ENCODE peak calls at places on chromosomes 11 and 22, in six cellular contexts. One of them, this sample, is unnamed.

GRCh38 chr11:122727101-122727929 is 71.8 kb downstream of the UBASH3B start:
- DNase-seq in pancreas: no peak
- DNase-seq in fibroblast of lung: no peak
- DNase-seq in cardiac fibroblast: no peak
- DNase-seq in neural progenitor cell: peak
- DNase-seq in IMR-90: no peak
- DNase-seq in this sample: no peak

GRCh38 chr11:19789840-19790710 is 77.4 kb downstream of the NAV2 start:
- DNase-seq in neural progenitor cell: no peak
- DNase-seq in pancreas: no peak
- DNase-seq in IMR-90: peak
- DNase-seq in cardiac fibroblast: peak
- DNase-seq in fibroblast of lung: peak
- DNase-seq in this sample: no peak

GRCh38 chr11:128508785-128509518 is 78.4 kb downstream of the ETS1 start:
- DNase-seq in neural progenitor cell: no peak
- DNase-seq in pancreas: no peak
- DNase-seq in fibroblast of lung: peak
- DNase-seq in IMR-90: peak
- DNase-seq in cardiac fibroblast: no peak
- DNase-seq in this sample: peak

GRCh38 chr11:95833378-95833777 is 43.1 kb downstream of the CEP57 start:
- DNase-seq in neural progenitor cell: no peak
- DNase-seq in IMR-90: no peak
- DNase-seq in fibroblast of lung: no peak
- DNase-seq in pancreas: no peak
- DNase-seq in cardiac fibroblast: no peak
- DNase-seq in this sample: no peak

GRCh38 chr22:25008666-25009065 is 56.1 kb downstream of the KIAA1671 start:
- DNase-seq in neural progenitor cell: no peak
- DNase-seq in IMR-90: no peak
- DNase-seq in fibroblast of lung: no peak
- DNase-seq in pancreas: no peak
- DNase-seq in cardiac fibroblast: no peak
- DNase-seq in this sample: peak

GRCh38 chr11:130522284-130522961 is 74.0 kb downstream of the ADAMTS15 start:
- DNase-seq in cardiac fibroblast: peak
- DNase-seq in IMR-90: peak
- DNase-seq in neural progenitor cell: peak
- DNase-seq in fibroblast of lung: peak
- DNase-seq in pancreas: peak
- DNase-seq in this sample: peak

GRCh38 chr11:15185021-15185420 is 70.3 kb downstream of the INSC start:
- DNase-seq in pancreas: no peak
- DNase-seq in fibroblast of lung: no peak
- DNase-seq in cardiac fibroblast: no peak
- DNase-seq in neural progenitor cell: no peak
- DNase-seq in IMR-90: no peak
- DNase-seq in this sample: peak

GRCh38 chr22:50141891-50142363 is 28.6 kb upstream of the PANX2 start:
- DNase-seq in cardiac fibroblast: no peak
- DNase-seq in fibroblast of lung: no peak
- DNase-seq in pancreas: no peak
- DNase-seq in IMR-90: peak
- DNase-seq in neural progenitor cell: peak
- DNase-seq in this sample: no peak

GRCh38 chr11:72591785-72592490 is 82.3 kb downstream of the PDE2A start:
- DNase-seq in IMR-90: no peak
- DNase-seq in pancreas: peak
- DNase-seq in fibroblast of lung: no peak
- DNase-seq in neural progenitor cell: no peak
- DNase-seq in cardiac fibroblast: no peak
- DNase-seq in this sample: no peak

GRCh38 chr11:57504511-57504910 is 11.0 kb downstream of the SLC43A1 start:
- DNase-seq in cardiac fibroblast: no peak
- DNase-seq in IMR-90: no peak
- DNase-seq in fibroblast of lung: no peak
- DNase-seq in pancreas: no peak
- DNase-seq in neural progenitor cell: no peak
- DNase-seq in this sample: no peak

GRCh38 chr11:118883368-118884071 is at the start of gene CXCR5:
- DNase-seq in pancreas: no peak
- DNase-seq in fibroblast of lung: peak
- DNase-seq in IMR-90: peak
- DNase-seq in neural progenitor cell: no peak
- DNase-seq in cardiac fibroblast: no peak
- DNase-seq in this sample: no peak

GRCh38 chr11:119034813-119035212 is 4.1 kb upstream of the SLC37A4 start:
- DNase-seq in neural progenitor cell: no peak
- DNase-seq in IMR-90: no peak
- DNase-seq in pancreas: no peak
- DNase-seq in cardiac fibroblast: no peak
- DNase-seq in fibroblast of lung: no peak
- DNase-seq in this sample: no peak

GRCh38 chr22:43213962-43214361 is 27.0 kb upstream of the TTLL12 start:
- DNase-seq in pancreas: no peak
- DNase-seq in cardiac fibroblast: no peak
- DNase-seq in fibroblast of lung: no peak
- DNase-seq in IMR-90: no peak
- DNase-seq in neural progenitor cell: no peak
- DNase-seq in this sample: no peak

GRCh38 chr11:86214710-86215109 is 29.8 kb upstream of the EED start:
- DNase-seq in neural progenitor cell: no peak
- DNase-seq in IMR-90: no peak
- DNase-seq in pancreas: no peak
- DNase-seq in fibroblast of lung: no peak
- DNase-seq in cardiac fibroblast: no peak
- DNase-seq in this sample: peak

GRCh38 chr11:16881074-16881709 is 133.0 kb downstream of the PLEKHA7 start:
- DNase-seq in pancreas: peak
- DNase-seq in cardiac fibroblast: peak
- DNase-seq in IMR-90: peak
- DNase-seq in fibroblast of lung: peak
- DNase-seq in neural progenitor cell: peak
- DNase-seq in this sample: peak

GRCh38 chr11:44601471-44602370 is 36.3 kb downstream of the CD82 start:
- DNase-seq in fibroblast of lung: no peak
- DNase-seq in IMR-90: no peak
- DNase-seq in pancreas: no peak
- DNase-seq in neural progenitor cell: no peak
- DNase-seq in cardiac fibroblast: no peak
- DNase-seq in this sample: peak

GRCh38 chr11:71298761-71299181 is 46.4 kb upstream of the SHANK2 start:
- DNase-seq in neural progenitor cell: no peak
- DNase-seq in pancreas: no peak
- DNase-seq in IMR-90: no peak
- DNase-seq in cardiac fibroblast: no peak
- DNase-seq in fibroblast of lung: no peak
- DNase-seq in this sample: no peak

GRCh38 chr22:28023774-28024173 is 104.7 kb upstream of the PITPNB start:
- DNase-seq in pancreas: no peak
- DNase-seq in fibroblast of lung: no peak
- DNase-seq in IMR-90: no peak
- DNase-seq in neural progenitor cell: no peak
- DNase-seq in cardiac fibroblast: no peak
- DNase-seq in this sample: no peak

GRCh38 chr11:69808708-69809107 is 10.5 kb downstream of the FGF3 start:
- DNase-seq in cardiac fibroblast: peak
- DNase-seq in pancreas: no peak
- DNase-seq in neural progenitor cell: peak
- DNase-seq in IMR-90: peak
- DNase-seq in fibroblast of lung: peak
- DNase-seq in this sample: no peak

GRCh38 chr22:37545703-37546435 is 14.4 kb upstream of the CDC42EP1 start:
- DNase-seq in pancreas: peak
- DNase-seq in fibroblast of lung: peak
- DNase-seq in IMR-90: peak
- DNase-seq in cardiac fibroblast: peak
- DNase-seq in neural progenitor cell: peak
- DNase-seq in this sample: peak

GRCh38 chr11:117523680-117524079 is 196.0 kb downstream of the CEP164 start:
- DNase-seq in IMR-90: peak
- DNase-seq in cardiac fibroblast: no peak
- DNase-seq in pancreas: no peak
- DNase-seq in neural progenitor cell: no peak
- DNase-seq in fibroblast of lung: peak
- DNase-seq in this sample: peak

GRCh38 chr11:6876325-6876724 is at the start of gene OR10A4:
- DNase-seq in neural progenitor cell: no peak
- DNase-seq in fibroblast of lung: no peak
- DNase-seq in cardiac fibroblast: no peak
- DNase-seq in IMR-90: no peak
- DNase-seq in pancreas: no peak
- DNase-seq in this sample: no peak

GRCh38 chr22:33076368-33076767 is 18.2 kb upstream of the SYN3 start:
- DNase-seq in IMR-90: peak
- DNase-seq in neural progenitor cell: peak
- DNase-seq in fibroblast of lung: peak
- DNase-seq in cardiac fibroblast: no peak
- DNase-seq in pancreas: no peak
- DNase-seq in this sample: peak

GRCh38 chr11:22521226-22521625 is 104.4 kb downstream of the FANCF start:
- DNase-seq in cardiac fibroblast: peak
- DNase-seq in neural progenitor cell: no peak
- DNase-seq in fibroblast of lung: peak
- DNase-seq in IMR-90: peak
- DNase-seq in pancreas: no peak
- DNase-seq in this sample: peak

GRCh38 chr22:49291169-49291568 is 536.5 kb downstream of the BRD1 start:
- DNase-seq in neural progenitor cell: no peak
- DNase-seq in cardiac fibroblast: no peak
- DNase-seq in IMR-90: no peak
- DNase-seq in pancreas: no peak
- DNase-seq in fibroblast of lung: no peak
- DNase-seq in this sample: no peak

GRCh38 chr11:34358258-34358665 is 452 bp upstream of the ABTB2 start:
- DNase-seq in pancreas: peak
- DNase-seq in IMR-90: peak
- DNase-seq in neural progenitor cell: peak
- DNase-seq in fibroblast of lung: peak
- DNase-seq in cardiac fibroblast: peak
- DNase-seq in this sample: peak

GRCh38 chr11:122209619-122210377 is 93.8 kb upstream of the BLID start:
- DNase-seq in cardiac fibroblast: peak
- DNase-seq in pancreas: no peak
- DNase-seq in fibroblast of lung: peak
- DNase-seq in IMR-90: peak
- DNase-seq in neural progenitor cell: no peak
- DNase-seq in this sample: peak

GRCh38 chr22:47901911-47902310 is 1139.5 kb downstream of the TBC1D22A start:
- DNase-seq in neural progenitor cell: no peak
- DNase-seq in fibroblast of lung: no peak
- DNase-seq in pancreas: no peak
- DNase-seq in cardiac fibroblast: no peak
- DNase-seq in IMR-90: no peak
- DNase-seq in this sample: no peak

GRCh38 chr22:35649636-35650250 is 1.5 kb downstream of the APOL6 start:
- DNase-seq in neural progenitor cell: no peak
- DNase-seq in IMR-90: no peak
- DNase-seq in cardiac fibroblast: no peak
- DNase-seq in pancreas: no peak
- DNase-seq in fibroblast of lung: no peak
- DNase-seq in this sample: no peak

GRCh38 chr11:11535611-11536010 is 86.2 kb downstream of the GALNT18 start:
- DNase-seq in pancreas: no peak
- DNase-seq in IMR-90: no peak
- DNase-seq in neural progenitor cell: no peak
- DNase-seq in fibroblast of lung: no peak
- DNase-seq in cardiac fibroblast: no peak
- DNase-seq in this sample: no peak

DNA sequence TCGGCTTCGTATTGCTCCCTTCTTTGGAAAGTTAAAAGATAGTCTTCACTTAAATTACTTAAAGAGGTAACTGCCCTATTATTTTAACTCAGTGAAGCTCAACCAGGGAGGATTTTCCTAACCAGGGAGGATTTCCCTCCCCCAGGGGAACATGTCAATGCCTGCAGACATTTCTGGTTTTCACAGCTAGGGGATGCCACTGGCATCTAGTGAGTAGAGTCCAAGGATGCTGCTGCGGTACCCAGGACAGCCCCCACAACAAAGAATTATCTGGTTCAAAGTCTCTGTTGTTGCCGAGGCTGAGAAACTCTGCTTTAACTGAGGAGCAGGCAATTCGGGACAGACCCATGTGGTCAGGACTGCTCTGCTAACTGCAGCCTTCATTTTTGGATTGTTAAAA is 82.2 kb downstream of the DEPDC5 start:
- DNase-seq in neural progenitor cell: peak
- DNase-seq in cardiac fibroblast: no peak
- DNase-seq in fibroblast of lung: no peak
- DNase-seq in pancreas: no peak
- DNase-seq in IMR-90: no peak
- DNase-seq in this sample: no peak
- TF ChIP-seq CTCF in neural progenitor cell: peak
- TF ChIP-seq CTCF in cardiac fibroblast: peak
- TF ChIP-seq CTCF in fibroblast of lung: no peak
- TF ChIP-seq CTCF in pancreas: no peak
- TF ChIP-seq CTCF in IMR-90: no peak
- TF ChIP-seq CTCF in this sample: no peak

DNA sequence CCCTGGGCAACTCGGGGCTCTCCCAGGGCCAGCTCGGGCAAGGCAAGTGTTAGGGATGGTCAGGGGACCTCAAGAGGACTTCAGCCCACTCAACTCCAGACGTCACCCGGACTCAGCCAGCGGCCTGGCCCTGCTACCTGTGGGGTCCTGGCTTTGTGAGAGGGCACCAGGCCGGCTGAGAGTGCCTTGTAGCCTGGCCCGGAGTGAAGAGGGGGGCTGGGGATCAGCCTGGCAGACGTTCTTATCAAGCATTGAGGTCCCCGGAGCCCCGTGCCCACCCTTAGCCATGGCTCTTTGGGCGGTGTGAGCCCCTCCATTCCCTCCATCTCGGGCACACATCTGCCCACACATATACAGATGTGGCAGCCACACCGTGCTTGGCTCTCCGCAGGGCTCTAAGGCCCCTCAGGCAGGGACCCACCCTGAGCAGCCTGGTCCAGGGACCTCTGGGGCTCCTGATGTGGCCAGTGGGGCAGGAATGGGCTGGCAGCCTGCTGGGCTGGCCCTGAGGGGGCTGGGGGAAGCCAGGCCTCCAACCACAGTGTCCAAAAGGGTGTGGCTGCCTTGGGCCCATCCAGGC is 15.3 kb downstream of the LSP1 start:
- DNase-seq in cardiac fibroblast: no peak
- DNase-seq in fibroblast of lung: no peak
- DNase-seq in pancreas: peak
- DNase-seq in neural progenitor cell: no peak
- DNase-seq in IMR-90: no peak
- DNase-seq in this sample: no peak
- H3K4me3 ChIP-seq in cardiac fibroblast: no peak
- H3K4me3 ChIP-seq in fibroblast of lung: no peak
- H3K4me3 ChIP-seq in pancreas: no peak
- H3K4me3 ChIP-seq in neural progenitor cell: no peak
- H3K4me3 ChIP-seq in IMR-90: no peak
- H3K4me3 ChIP-seq in this sample: no peak

GRCh38 chr11:60625262-60625661 is 74.2 kb upstream of the MS4A8 start:
- DNase-seq in fibroblast of lung: peak
- DNase-seq in pancreas: no peak
- DNase-seq in cardiac fibroblast: peak
- DNase-seq in IMR-90: peak
- DNase-seq in neural progenitor cell: peak
- DNase-seq in this sample: peak
- TF ChIP-seq CTCF in fibroblast of lung: peak
- TF ChIP-seq CTCF in pancreas: no peak
- TF ChIP-seq CTCF in cardiac fibroblast: peak
- TF ChIP-seq CTCF in IMR-90: peak
- TF ChIP-seq CTCF in neural progenitor cell: peak
- TF ChIP-seq CTCF in this sample: no peak

GRCh38 chr11:75563978-75564552 is 2.0 kb downstream of the SERPINH1 start:
- DNase-seq in IMR-90: peak
- DNase-seq in cardiac fibroblast: peak
- DNase-seq in fibroblast of lung: peak
- DNase-seq in neural progenitor cell: peak
- DNase-seq in pancreas: no peak
- DNase-seq in this sample: no peak
- H3K4me3 ChIP-seq in IMR-90: peak
- H3K4me3 ChIP-seq in cardiac fibroblast: peak
- H3K4me3 ChIP-seq in fibroblast of lung: peak
- H3K4me3 ChIP-seq in neural progenitor cell: peak
- H3K4me3 ChIP-seq in pancreas: no peak
- H3K4me3 ChIP-seq in this sample: peak

This sample was measured in epithelial cell of esophagus.